ENCODE peak calls at places on chromosomes 13 and 19, in ten cellular contexts. Y, E, I, D, G, M, J, A, R and F are unnamed samples.

GRCh38 chr13:76937416-76937815 is 10.9 kb upstream of the ACOD1 start:
- DNase-seq in Y (no peak), E (peak), I (no peak), D (no peak), G (no peak), M (no peak), J (no peak), A (no peak), R (no peak), F (peak)

GRCh38 chr13:75305057-75305456 is 176.9 kb downstream of the TBC1D4 start:
- DNase-seq in Y (no peak), E (no peak), I (no peak), D (no peak), G (no peak), M (no peak), J (no peak), A (no peak), R (no peak), F (no peak)

GRCh38 chr13:89937420-89937819 is 1410.1 kb upstream of the MIR17HG start:
- DNase-seq in Y (no peak), E (no peak), I (no peak), D (no peak), G (no peak), M (no peak), J (no peak), A (no peak), R (no peak), F (no peak)

GRCh38 chr19:12676384-12676792 is 5.3 kb downstream of the DHPS start:
- DNase-seq in Y (peak), E (no peak), I (peak), D (peak), G (peak), M (peak), J (peak), A (peak), R (peak), F (peak)

GRCh38 chr13:32007494-32007893 is 24.1 kb upstream of the FRY start:
- DNase-seq in Y (no peak), E (no peak), I (no peak), D (no peak), G (no peak), M (no peak), J (no peak), A (no peak), R (no peak), F (no peak)

GRCh38 chr13:78593652-78594494 is 9.5 kb downstream of the POU4F1 start:
- DNase-seq in Y (no peak), E (no peak), I (no peak), D (no peak), G (no peak), M (no peak), J (no peak), A (no peak), R (no peak), F (peak)

GRCh38 chr19:823565-824121 is 1.9 kb upstream of the PLPPR3 start:
- DNase-seq in Y (no peak), E (no peak), I (no peak), D (no peak), G (no peak), M (peak), J (no peak), A (no peak), R (no peak), F (no peak)

GRCh38 chr19:51407631-51408131 is 9.8 kb downstream of the SIGLEC10 start:
- DNase-seq in Y (no peak), E (no peak), I (no peak), D (peak), G (peak), M (peak), J (no peak), A (peak), R (peak), F (peak)

GRCh38 chr13:59442946-59443345 is 720.8 kb downstream of the DIAPH3 start:
- DNase-seq in Y (no peak), E (no peak), I (no peak), D (no peak), G (no peak), M (no peak), J (no peak), A (no peak), R (no peak), F (peak)

GRCh38 chr19:35048911-35049411 is 7.4 kb downstream of the HPN start:
- DNase-seq in Y (no peak), E (no peak), I (no peak), D (no peak), G (no peak), M (no peak), J (no peak), A (peak), R (no peak), F (no peak)

GRCh38 chr19:40813182-40813581 is 14.2 kb downstream of the EGLN2 start:
- DNase-seq in Y (no peak), E (no peak), I (no peak), D (no peak), G (no peak), M (no peak), J (no peak), A (no peak), R (no peak), F (no peak)

GRCh38 chr13:25167775-25168174 is 4.3 kb downstream of the AMER2 start:
- DNase-seq in Y (no peak), E (no peak), I (no peak), D (no peak), G (no peak), M (no peak), J (no peak), A (no peak), R (no peak), F (no peak)

GRCh38 chr13:108560092-108560491 is 69.3 kb upstream of the MYO16 start:
- DNase-seq in Y (no peak), E (no peak), I (no peak), D (no peak), G (no peak), M (no peak), J (no peak), A (no peak), R (no peak), F (no peak)

GRCh38 chr19:40322951-40323615 is 25.1 kb downstream of the C19orf47 start:
- DNase-seq in Y (no peak), E (no peak), I (no peak), D (no peak), G (no peak), M (no peak), J (no peak), A (no peak), R (no peak), F (no peak)

GRCh38 chr19:3692141-3693029 is 7.9 kb downstream of the PIP5K1C start:
- DNase-seq in Y (peak), E (no peak), I (no peak), D (peak), G (no peak), M (no peak), J (no peak), A (no peak), R (no peak), F (peak)

GRCh38 chr13:97600438-97601080 is 166.6 kb downstream of the RAP2A start:
- DNase-seq in Y (no peak), E (peak), I (no peak), D (no peak), G (no peak), M (no peak), J (no peak), A (no peak), R (no peak), F (no peak)

GRCh38 chr19:1817553-1818179 is 5.6 kb upstream of the ATP8B3 start:
- DNase-seq in Y (no peak), E (no peak), I (no peak), D (no peak), G (peak), M (no peak), J (no peak), A (no peak), R (no peak), F (no peak)

GRCh38 chr19:35337081-35337983 is 8.3 kb downstream of the CD22 start:
- DNase-seq in Y (no peak), E (no peak), I (no peak), D (no peak), G (no peak), M (no peak), J (no peak), A (no peak), R (no peak), F (no peak)

GRCh38 chr13:40232321-40232720 is 434.1 kb downstream of the FOXO1 start:
- DNase-seq in Y (no peak), E (no peak), I (no peak), D (no peak), G (no peak), M (no peak), J (no peak), A (no peak), R (no peak), F (peak)

GRCh38 chr19:53612762-53613526 is 18.9 kb upstream of the DPRX start:
- DNase-seq in Y (no peak), E (no peak), I (no peak), D (no peak), G (no peak), M (no peak), J (no peak), A (no peak), R (no peak), F (no peak)

GRCh38 chr13:52455677-52456041 is 381 bp downstream of the CKAP2 start:
- DNase-seq in Y (peak), E (no peak), I (peak), D (peak), G (peak), M (peak), J (no peak), A (peak), R (peak), F (peak)

GRCh38 chr19:8366121-8366581 is 2.2 kb downstream of the ANGPTL4 start:
- DNase-seq in Y (no peak), E (no peak), I (no peak), D (no peak), G (peak), M (no peak), J (no peak), A (no peak), R (no peak), F (no peak)

GRCh38 chr13:46855166-46855565 is 41.7 kb downstream of the HTR2A start:
- DNase-seq in Y (no peak), E (no peak), I (no peak), D (no peak), G (no peak), M (no peak), J (no peak), A (no peak), R (no peak), F (no peak)

GRCh38 chr13:50448535-50448981 is 394.9 kb downstream of the DLEU7 start:
- DNase-seq in Y (no peak), E (no peak), I (no peak), D (no peak), G (no peak), M (no peak), J (no peak), A (no peak), R (no peak), F (peak)

GRCh38 chr19:4597278-4597974 is 37.9 kb upstream of the SEMA6B start:
- DNase-seq in Y (no peak), E (no peak), I (no peak), D (no peak), G (no peak), M (no peak), J (no peak), A (no peak), R (no peak), F (peak)

GRCh38 chr19:19459707-19460251 is 54.3 kb downstream of the GATAD2A start:
- DNase-seq in Y (no peak), E (peak), I (peak), D (peak), G (peak), M (peak), J (no peak), A (no peak), R (peak), F (no peak)

GRCh38 chr19:38850976-38851621 is 1.3 kb upstream of the HNRNPL start:
- DNase-seq in Y (no peak), E (no peak), I (peak), D (peak), G (peak), M (peak), J (no peak), A (peak), R (peak), F (peak)

GRCh38 chr19:3499738-3500428 is 591 bp downstream of the DOHH start:
- DNase-seq in Y (no peak), E (no peak), I (no peak), D (no peak), G (no peak), M (no peak), J (no peak), A (no peak), R (no peak), F (no peak)

GRCh38 chr19:18306903-18307681 is 15.8 kb downstream of the LSM4 start:
- DNase-seq in Y (no peak), E (no peak), I (no peak), D (peak), G (peak), M (no peak), J (no peak), A (no peak), R (no peak), F (no peak)

GRCh38 chr19:11570039-11570462 is 7.4 kb downstream of the ACP5 start:
- DNase-seq in Y (no peak), E (no peak), I (no peak), D (no peak), G (no peak), M (no peak), J (no peak), A (no peak), R (no peak), F (no peak)
- H3K4me3 ChIP-seq in Y (no peak), E (no peak), I (no peak), D (no peak), G (no peak), M (no peak), J (no peak), A (no peak), R (no peak), F (no peak)

GRCh38 chr13:113445791-113446487 is 7.3 kb downstream of the ADPRHL1 start:
- DNase-seq in Y (no peak), E (no peak), I (no peak), D (no peak), G (peak), M (no peak), J (no peak), A (no peak), R (peak), F (no peak)

GRCh38 chr13:113443991-113444390 is 9.3 kb downstream of the ADPRHL1 start:
- DNase-seq in Y (no peak), E (no peak), I (no peak), D (no peak), G (no peak), M (no peak), J (no peak), A (no peak), R (peak), F (no peak)

GRCh38 chr13:113448545-113448884 is 4.8 kb downstream of the ADPRHL1 start:
- DNase-seq in Y (no peak), E (no peak), I (peak), D (no peak), G (no peak), M (peak), J (no peak), A (no peak), R (no peak), F (no peak)

GRCh38 chr13:113447596-113447995 is 5.7 kb downstream of the ADPRHL1 start:
- DNase-seq in Y (no peak), E (no peak), I (no peak), D (no peak), G (no peak), M (no peak), J (no peak), A (no peak), R (peak), F (no peak)

GRCh38 chr13:113446488-113446854 is 6.8 kb downstream of the ADPRHL1 start:
- DNase-seq in Y (no peak), E (no peak), I (no peak), D (no peak), G (no peak), M (no peak), J (no peak), A (no peak), R (no peak), F (no peak)
- H3K4me3 ChIP-seq in Y (no peak), E (no peak), I (no peak), D (no peak), G (no peak), M (no peak), J (no peak), A (no peak), R (no peak), F (no peak)

GRCh38 chr19:55870736-55871135 is 34.4 kb downstream of the NLRP4 start:
- DNase-seq in Y (no peak), E (no peak), I (no peak), D (no peak), G (no peak), M (no peak), J (no peak), A (no peak), R (no peak), F (no peak)

GRCh38 chr19:55866521-55866920 is 30.2 kb downstream of the NLRP4 start:
- DNase-seq in Y (no peak), E (no peak), I (no peak), D (no peak), G (no peak), M (no peak), J (no peak), A (no peak), R (no peak), F (no peak)

DNA sequence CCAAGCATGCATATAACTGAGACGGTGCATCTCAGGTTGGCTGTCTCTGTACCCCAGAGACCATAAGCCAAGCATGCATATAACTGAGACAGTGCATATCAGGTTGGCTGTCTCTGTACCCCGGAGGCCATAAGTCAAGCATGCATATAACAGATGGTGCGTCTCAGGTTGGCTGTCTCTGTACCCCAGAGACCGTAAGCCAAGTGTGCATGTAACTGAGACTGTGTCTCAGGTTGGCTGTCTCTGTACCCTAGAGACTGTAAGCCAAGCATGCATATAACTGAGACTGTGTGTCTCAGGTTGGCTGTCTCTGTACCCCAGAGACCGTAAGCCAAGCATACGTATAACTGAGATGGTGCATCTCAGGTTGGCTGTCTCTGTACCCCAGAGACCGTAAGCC is 30.8 kb downstream of the NLRP4 start:
- DNase-seq in Y (no peak), E (no peak), I (no peak), D (no peak), G (no peak), M (no peak), J (no peak), A (no peak), R (no peak), F (no peak)
- H3K4me3 ChIP-seq in Y (no peak), E (no peak), I (no peak), D (no peak), G (no peak), M (no peak), J (no peak), A (no peak), R (no peak), F (no peak)

GRCh38 chr19:36876993-36877938 is 26.6 kb downstream of the ZNF345 start:
- DNase-seq in Y (no peak), E (no peak), I (no peak), D (no peak), G (no peak), M (no peak), J (no peak), A (no peak), R (no peak), F (peak)
- H3K4me3 ChIP-seq in Y (peak), E (no peak), I (no peak), D (peak), G (no peak), M (no peak), J (no peak), A (no peak), R (no peak), F (no peak)

GRCh38 chr19:47742636-47743035 is 2.7 kb upstream of the NOP53 start:
- DNase-seq in Y (no peak), E (no peak), I (no peak), D (no peak), G (no peak), M (no peak), J (no peak), A (no peak), R (no peak), F (peak)
- H3K4me3 ChIP-seq in Y (no peak), E (peak), I (peak), D (no peak), G (peak), M (no peak), J (no peak), A (peak), R (peak), F (peak)

DNA sequence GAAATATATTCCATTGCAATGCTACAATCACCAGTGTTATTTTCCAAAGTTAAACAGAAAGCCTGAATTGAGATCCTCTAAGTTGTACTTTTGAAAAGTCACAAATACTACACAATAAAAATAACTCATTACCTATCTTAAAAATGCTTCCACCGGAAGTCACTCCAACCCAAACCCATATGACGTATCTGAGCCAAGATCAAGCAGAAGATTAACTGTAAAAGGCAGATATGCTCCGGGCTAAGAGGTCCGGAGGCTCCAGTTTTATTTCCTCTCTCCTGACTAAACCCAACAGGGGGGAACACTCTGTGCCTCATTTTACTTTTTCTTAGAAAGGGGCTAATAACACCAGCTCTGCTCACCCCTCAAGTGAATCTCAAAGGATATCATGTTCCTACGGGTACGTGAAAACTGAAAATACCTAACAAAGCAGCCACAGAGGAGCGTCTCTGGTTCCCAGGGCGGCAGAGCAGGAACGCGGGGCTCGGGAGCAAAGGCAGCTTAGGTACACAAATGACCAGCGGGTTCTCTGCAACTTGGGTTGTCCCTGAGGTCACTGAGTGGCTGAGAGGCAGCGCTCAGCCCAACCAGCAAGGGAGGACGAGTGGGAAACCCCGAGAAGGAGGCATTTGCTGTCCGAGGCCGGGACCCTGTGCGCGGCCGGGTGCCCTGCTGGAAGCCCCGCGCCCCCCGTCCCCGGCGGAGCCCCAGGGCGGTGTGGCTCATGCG is 752 bp downstream of the RAB20 start:
- DNase-seq in Y (peak), E (no peak), I (no peak), D (peak), G (no peak), M (peak), J (no peak), A (peak), R (no peak), F (peak)
- H3K4me3 ChIP-seq in Y (peak), E (peak), I (peak), D (peak), G (peak), M (peak), J (peak), A (peak), R (peak), F (peak)

GRCh38 chr13:98828614-98829013 is 76.1 kb upstream of the SLC15A1 start:
- DNase-seq in Y (no peak), E (no peak), I (no peak), D (no peak), G (no peak), M (no peak), J (no peak), A (no peak), R (no peak), F (no peak)
- H3K4me3 ChIP-seq in Y (no peak), E (no peak), I (no peak), D (no peak), G (no peak), M (no peak), J (no peak), A (no peak), R (no peak), F (no peak)

GRCh38 chr19:48499352-48500090 is 12.1 kb downstream of the LMTK3 start:
- DNase-seq in Y (no peak), E (no peak), I (no peak), D (no peak), G (no peak), M (no peak), J (no peak), A (no peak), R (no peak), F (no peak)

GRCh38 chr19:48502720-48503018 is 9.0 kb downstream of the LMTK3 start:
- DNase-seq in Y (no peak), E (no peak), I (no peak), D (no peak), G (no peak), M (no peak), J (no peak), A (no peak), R (no peak), F (no peak)

GRCh38 chr19:48501961-48502719 is 9.5 kb downstream of the LMTK3 start:
- DNase-seq in Y (peak), E (no peak), I (peak), D (peak), G (peak), M (peak), J (no peak), A (peak), R (peak), F (peak)

GRCh38 chr19:48500830-48501445 is 10.7 kb downstream of the LMTK3 start:
- DNase-seq in Y (no peak), E (no peak), I (no peak), D (no peak), G (no peak), M (no peak), J (no peak), A (no peak), R (no peak), F (no peak)

DNA sequence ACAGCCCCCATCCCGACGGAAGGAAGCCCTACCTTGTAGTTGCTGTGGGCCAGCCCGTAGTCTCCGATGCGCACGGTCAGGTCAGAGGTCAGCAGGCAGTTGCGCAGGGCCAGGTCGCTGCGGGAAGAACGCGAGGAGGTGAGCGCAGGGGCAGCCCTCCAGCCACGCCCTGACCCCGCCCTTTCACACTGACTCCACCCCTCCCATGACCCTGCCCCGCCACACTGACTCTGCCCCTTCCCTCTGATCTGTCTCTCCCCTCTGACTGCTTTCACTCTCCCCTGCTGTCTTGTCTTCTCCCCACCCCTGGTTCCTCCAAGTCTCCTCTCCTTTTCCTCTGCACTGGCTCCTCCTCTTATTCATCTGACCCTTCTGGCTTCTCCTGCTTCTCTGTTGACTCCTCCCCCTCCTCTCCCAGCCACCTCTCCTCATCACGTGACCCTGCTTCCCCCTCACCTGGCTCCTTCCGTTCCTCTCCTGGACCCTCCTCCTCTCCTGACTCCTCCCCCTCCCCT is 10.1 kb downstream of the LMTK3 start:
- DNase-seq in Y (no peak), E (no peak), I (peak), D (peak), G (no peak), M (peak), J (no peak), A (peak), R (peak), F (no peak)
- H3K4me3 ChIP-seq in Y (peak), E (no peak), I (peak), D (no peak), G (peak), M (no peak), J (no peak), A (peak), R (peak), F (no peak)